ENCODE peak calls at places on chromosomes 1 and 21, in seven cellular contexts. F is prostate gland, L is NCI-H748 treated with DMSO at 0.1 percent for 48 hours, Z is KG1, H is amniotic stem cell, W is NCI-H2081, X is astrocyte of the cerebellum. A is an unnamed sample.

GRCh38 chr1:33281554-33282303 is 25.4 kb downstream of the ZNF362 start:
- DNase-seq in F (no peak), L (no peak), Z (no peak), H (no peak), W (no peak), X (no peak), A (no peak)

GRCh38 chr1:233279971-233280370 is 15.6 kb downstream of the PCNX2 start:
- DNase-seq in F (no peak), L (no peak), Z (no peak), H (no peak), W (no peak), X (no peak), A (no peak)

GRCh38 chr21:14991957-14992356 is 72.8 kb downstream of the NRIP1 start:
- DNase-seq in F (no peak), L (no peak), Z (no peak), H (no peak), W (no peak), X (no peak), A (no peak)

GRCh38 chr1:61448934-61449368 is 276.0 kb downstream of the TM2D1 start:
- DNase-seq in F (peak; percentile 72), L (no peak), Z (no peak), H (no peak), W (no peak), X (peak; percentile 81), A (no peak)

GRCh38 chr1:27658951-27659496 is 13.0 kb downstream of the IFI6 start:
- DNase-seq in F (no peak), L (no peak), Z (no peak), H (no peak), W (no peak), X (peak; percentile 62), A (peak; percentile 52)

GRCh38 chr1:204084247-204084772 is 11.4 kb downstream of the SOX13 start:
- DNase-seq in F (peak; percentile 96), L (peak; percentile 81), Z (no peak), H (no peak), W (peak; percentile 99), X (no peak), A (peak; percentile 12)

GRCh38 chr21:26801524-26801923 is 43.7 kb downstream of the ADAMTS1 start:
- DNase-seq in F (no peak), L (no peak), Z (no peak), H (peak; percentile 23), W (no peak), X (no peak), A (no peak)

GRCh38 chr1:245129811-245130210 is 25.0 kb upstream of the KIF26B start:
- DNase-seq in F (no peak), L (no peak), Z (no peak), H (no peak), W (peak; percentile 34), X (peak; percentile 44), A (no peak)

GRCh38 chr1:35401072-35401471 is 132.6 kb downstream of the ZMYM4 start:
- DNase-seq in F (no peak), L (no peak), Z (no peak), H (no peak), W (no peak), X (no peak), A (no peak)

GRCh38 chr1:53139911-53140310 is 2.5 kb downstream of the SLC1A7 start:
- DNase-seq in F (no peak), L (no peak), Z (no peak), H (no peak), W (no peak), X (no peak), A (no peak)

GRCh38 chr1:236522937-236523703 is 662 bp upstream of the LGALS8 start:
- DNase-seq in F (peak; percentile 58), L (no peak), Z (no peak), H (no peak), W (peak; percentile 39), X (no peak), A (no peak)

GRCh38 chr21:45551816-45552695 is 9.8 kb upstream of the SLC19A1 start:
- DNase-seq in F (no peak), L (no peak), Z (no peak), H (no peak), W (no peak), X (no peak), A (no peak)

GRCh38 chr1:223819730-223820514 is 25.8 kb downstream of the TP53BP2 start:
- DNase-seq in F (no peak), L (no peak), Z (no peak), H (no peak), W (no peak), X (no peak), A (no peak)

GRCh38 chr1:147167361-147167760 is 4.9 kb downstream of the PRKAB2 start:
- DNase-seq in F (no peak), L (no peak), Z (no peak), H (peak; percentile 79), W (no peak), X (peak; percentile 87), A (no peak)

GRCh38 chr1:77605246-77606026 is 77.0 kb downstream of the ZZZ3 start:
- DNase-seq in F (no peak), L (no peak), Z (peak; percentile 24), H (no peak), W (no peak), X (peak; percentile 50), A (no peak)

GRCh38 chr1:223515416-223515815 is 122.2 kb downstream of the CCDC185 start:
- DNase-seq in F (no peak), L (no peak), Z (no peak), H (no peak), W (no peak), X (no peak), A (no peak)

GRCh38 chr1:35857830-35858229 is 25.2 kb upstream of the AGO1 start:
- DNase-seq in F (no peak), L (no peak), Z (no peak), H (no peak), W (no peak), X (peak; percentile 12), A (peak; percentile 30)

GRCh38 chr1:106956721-106957120 is 99.8 kb upstream of the PRMT6 start:
- DNase-seq in F (no peak), L (no peak), Z (no peak), H (no peak), W (no peak), X (no peak), A (no peak)

GRCh38 chr1:21175670-21176581 is 771 bp downstream of the EIF4G3 start:
- DNase-seq in F (peak; percentile 11), L (peak; percentile 19), Z (no peak), H (no peak), W (peak; percentile 15), X (no peak), A (peak; percentile 39)

GRCh38 chr21:15005391-15005790 is 59.4 kb downstream of the NRIP1 start:
- DNase-seq in F (no peak), L (peak; percentile 10), Z (no peak), H (no peak), W (no peak), X (no peak), A (no peak)

GRCh38 chr1:28369225-28369517 is 369 bp upstream of the PHACTR4 start:
- DNase-seq in F (no peak), L (no peak), Z (no peak), H (no peak), W (no peak), X (no peak), A (no peak)

GRCh38 chr1:85544689-85545203 is 35.8 kb upstream of the CCN1 start:
- DNase-seq in F (peak; percentile 82), L (no peak), Z (no peak), H (no peak), W (no peak), X (no peak), A (no peak)

GRCh38 chr1:119332626-119333025 is 36.0 kb upstream of the HAO2 start:
- DNase-seq in F (no peak), L (no peak), Z (no peak), H (no peak), W (no peak), X (no peak), A (no peak)

GRCh38 chr1:50517488-50517887 is 94.2 kb upstream of the DMRTA2 start:
- DNase-seq in F (no peak), L (no peak), Z (no peak), H (no peak), W (no peak), X (no peak), A (no peak)

GRCh38 chr21:35563885-35564451 is 496.4 kb downstream of the SETD4 start:
- DNase-seq in F (no peak), L (no peak), Z (no peak), H (peak; percentile 63), W (peak; percentile 27), X (peak; percentile 99), A (no peak)

GRCh38 chr1:160124709-160125478 is 9.3 kb downstream of the ATP1A2 start:
- DNase-seq in F (no peak), L (no peak), Z (no peak), H (no peak), W (no peak), X (peak; percentile 16), A (no peak)

GRCh38 chr1:162554258-162554657 is 7.3 kb upstream of the UAP1 start:
- DNase-seq in F (no peak), L (no peak), Z (no peak), H (no peak), W (no peak), X (no peak), A (no peak)

GRCh38 chr1:58932820-58933598 is 149.2 kb upstream of the JUN start:
- DNase-seq in F (peak; percentile 19), L (peak; percentile 14), Z (no peak), H (no peak), W (no peak), X (no peak), A (no peak)

GRCh38 chr1:192807968-192808587 is 761 bp upstream of the RGS2 start:
- DNase-seq in F (peak; percentile 6), L (no peak), Z (no peak), H (no peak), W (no peak), X (no peak), A (no peak)

GRCh38 chr1:3002349-3003038 is 18.8 kb upstream of the ACTRT2 start:
- DNase-seq in F (no peak), L (no peak), Z (no peak), H (no peak), W (no peak), X (no peak), A (no peak)

GRCh38 chr1:205933672-205934618 is 9.3 kb downstream of the SLC26A9 start:
- DNase-seq in F (peak; percentile 20), L (no peak), Z (no peak), H (no peak), W (no peak), X (no peak), A (no peak)

GRCh38 chr1:31669786-31670582 is 25.3 kb upstream of the PEF1 start:
- DNase-seq in F (peak; percentile 91), L (peak; percentile 68), Z (peak; percentile 16), H (no peak), W (peak; percentile 88), X (no peak), A (peak; percentile 16)

GRCh38 chr1:30807318-30808066 is 49.9 kb upstream of the LAPTM5 start:
- DNase-seq in F (no peak), L (peak; percentile 18), Z (no peak), H (no peak), W (peak; percentile 78), X (no peak), A (no peak)

GRCh38 chr1:11600901-11601300 is 53.3 kb downstream of the FBXO2 start:
- DNase-seq in F (no peak), L (no peak), Z (no peak), H (no peak), W (no peak), X (no peak), A (no peak)

GRCh38 chr1:15750924-15751323 is 7.7 kb upstream of the FBLIM1 start:
- DNase-seq in F (no peak), L (no peak), Z (no peak), H (no peak), W (no peak), X (no peak), A (no peak)

GRCh38 chr1:21437341-21437640 is 2.6 kb upstream of the NBPF3 start:
- DNase-seq in F (no peak), L (no peak), Z (no peak), H (no peak), W (no peak), X (no peak), A (no peak)

GRCh38 chr1:54273837-54274192 is 73.8 kb downstream of the MRPL37 start:
- DNase-seq in F (no peak), L (no peak), Z (no peak), H (no peak), W (no peak), X (no peak), A (no peak)

GRCh38 chr1:213987876-213988638 is at the start of gene PROX1:
- DNase-seq in F (peak; percentile 87), L (peak; percentile 60), Z (no peak), H (peak; percentile 60), W (peak; percentile 89), X (peak; percentile 83), A (no peak)